ENCODE peak calls at places on chromosomes 13 and 19, in nine cellular contexts. T, X, J, Q, B, C, O, K and U are unnamed samples.

GRCh38 chr13:85825454-85825853 is 26.2 kb upstream of the SLITRK6 start:
- DNase-seq in T (no peak), X (no peak), J (no peak), Q (no peak), B (no peak), C (no peak), O (no peak), K (no peak), U (no peak)

GRCh38 chr13:110187501-110188161 is 119.3 kb downstream of the COL4A1 start:
- DNase-seq in T (no peak), X (peak), J (no peak), Q (peak), B (no peak), C (no peak), O (no peak), K (peak), U (no peak)

GRCh38 chr19:55909801-55910200 is 22.3 kb downstream of the NLRP13 start:
- DNase-seq in T (no peak), X (no peak), J (no peak), Q (no peak), B (no peak), C (no peak), O (no peak), K (no peak), U (no peak)

GRCh38 chr13:22311734-22312404 is 641.0 kb downstream of the FGF9 start:
- DNase-seq in T (no peak), X (no peak), J (no peak), Q (no peak), B (no peak), C (no peak), O (no peak), K (no peak), U (no peak)

GRCh38 chr19:42466521-42467436 is 24.0 kb upstream of the CXCL17 start:
- DNase-seq in T (no peak), X (peak), J (no peak), Q (no peak), B (no peak), C (no peak), O (no peak), K (no peak), U (no peak)

GRCh38 chr19:2413159-2413558 is 14.2 kb downstream of the TIMM13 start:
- DNase-seq in T (no peak), X (no peak), J (no peak), Q (no peak), B (no peak), C (no peak), O (no peak), K (no peak), U (no peak)

GRCh38 chr13:106418556-106418955 is 116.9 kb downstream of the EFNB2 start:
- DNase-seq in T (no peak), X (no peak), J (no peak), Q (no peak), B (no peak), C (no peak), O (no peak), K (peak), U (no peak)

GRCh38 chr19:1884291-1884718 is 991 bp downstream of the ABHD17A start:
- DNase-seq in T (no peak), X (no peak), J (no peak), Q (no peak), B (peak), C (no peak), O (no peak), K (no peak), U (no peak)

GRCh38 chr19:55452381-55453325 is 8.8 kb downstream of the ISOC2 start:
- DNase-seq in T (no peak), X (peak), J (peak), Q (peak), B (peak), C (peak), O (peak), K (peak), U (no peak)

GRCh38 chr19:55620410-55620809 is 4.0 kb downstream of the ZNF784 start:
- DNase-seq in T (no peak), X (no peak), J (no peak), Q (no peak), B (peak), C (no peak), O (no peak), K (no peak), U (no peak)

GRCh38 chr13:31859546-31859945 is 120.2 kb downstream of the RXFP2 start:
- DNase-seq in T (no peak), X (no peak), J (peak), Q (no peak), B (no peak), C (peak), O (no peak), K (no peak), U (no peak)

GRCh38 chr19:18488838-18489626 is 32.8 kb downstream of the ELL start:
- DNase-seq in T (no peak), X (no peak), J (peak), Q (no peak), B (no peak), C (peak), O (peak), K (no peak), U (no peak)

GRCh38 chr13:110326263-110326904 is 19.3 kb downstream of the COL4A2 start:
- DNase-seq in T (no peak), X (no peak), J (peak), Q (no peak), B (no peak), C (no peak), O (no peak), K (no peak), U (no peak)

GRCh38 chr19:12159773-12160414 is 3.0 kb upstream of the ZNF136 start:
- DNase-seq in T (no peak), X (no peak), J (no peak), Q (no peak), B (no peak), C (no peak), O (no peak), K (no peak), U (no peak)

GRCh38 chr13:78978381-78978998 is 319.5 kb upstream of the OBI1 start:
- DNase-seq in T (peak), X (peak), J (peak), Q (peak), B (peak), C (peak), O (peak), K (peak), U (peak)

GRCh38 chr19:812819-813358 is 8.9 kb downstream of the PLPPR3 start:
- DNase-seq in T (no peak), X (no peak), J (no peak), Q (no peak), B (no peak), C (no peak), O (no peak), K (no peak), U (no peak)

GRCh38 chr13:46817081-46817480 is 20.1 kb upstream of the ESD start:
- DNase-seq in T (no peak), X (no peak), J (no peak), Q (no peak), B (no peak), C (no peak), O (no peak), K (no peak), U (no peak)

GRCh38 chr13:73018336-73018735 is 40.5 kb upstream of the KLF5 start:
- DNase-seq in T (no peak), X (peak), J (no peak), Q (no peak), B (no peak), C (no peak), O (no peak), K (no peak), U (no peak)